ENCODE peak calls at places on chromosomes 4 and X, in nine cellular contexts. N, E, I, G, J, X, F, H and D are unnamed samples. For H3K4me1, the result is how much of the 10 kb centered on the place peaks cover.

GRCh38 chrX:16870095-16870860 is at the start of gene RBBP7:
- DNase-seq in N (peak), E (no peak), I (peak), G (peak), J (peak), X (peak), F (peak), H (peak), D (peak)

GRCh38 chr4:27594917-27595316 is 734.3 kb downstream of the STIM2 start:
- DNase-seq in N (no peak), E (no peak), I (no peak), G (no peak), J (no peak), X (no peak), F (peak), H (no peak), D (no peak)

GRCh38 chr4:185119927-185120630 is 23.0 kb upstream of the SLC25A4 start:
- DNase-seq in N (no peak), E (no peak), I (no peak), G (no peak), J (no peak), X (no peak), F (peak), H (no peak), D (no peak)

GRCh38 chr4:53461244-53461643 is 83.8 kb downstream of the FIP1L1 start:
- DNase-seq in N (no peak), E (no peak), I (no peak), G (no peak), J (no peak), X (no peak), F (peak), H (no peak), D (no peak)

GRCh38 chr4:89352541-89352940 is 44.9 kb upstream of the GPRIN3 start:
- DNase-seq in N (no peak), E (no peak), I (no peak), G (no peak), J (no peak), X (no peak), F (no peak), H (no peak), D (no peak)

GRCh38 chrX:7746861-7747260 is 96.1 kb upstream of the VCX start:
- DNase-seq in N (no peak), E (no peak), I (no peak), G (no peak), J (no peak), X (no peak), F (peak), H (no peak), D (no peak)

GRCh38 chrX:150364347-150365050 is 1.4 kb downstream of the MAMLD1 start:
- DNase-seq in N (no peak), E (no peak), I (peak), G (peak), J (no peak), X (peak), F (peak), H (peak), D (peak)

GRCh38 chr4:95506264-95506663 is 42.5 kb downstream of the UNC5C start:
- DNase-seq in N (no peak), E (no peak), I (no peak), G (no peak), J (no peak), X (no peak), F (peak), H (no peak), D (no peak)

GRCh38 chrX:46198858-46199257 is 346.4 kb downstream of the ZNF674 start:
- DNase-seq in N (no peak), E (no peak), I (no peak), G (no peak), J (no peak), X (no peak), F (no peak), H (no peak), D (no peak)

GRCh38 chrX:57817302-57817701 is 93.0 kb downstream of the ZXDA start:
- DNase-seq in N (no peak), E (no peak), I (no peak), G (no peak), J (peak), X (no peak), F (no peak), H (no peak), D (no peak)

GRCh38 chr4:7359302-7360063 is 75.2 kb downstream of the PSAPL1 start:
- DNase-seq in N (no peak), E (no peak), I (no peak), G (no peak), J (no peak), X (no peak), F (no peak), H (peak), D (no peak)

GRCh38 chr4:77126844-77127614 is 30.0 kb upstream of the CCNG2 start:
- DNase-seq in N (no peak), E (no peak), I (no peak), G (no peak), J (peak), X (no peak), F (no peak), H (no peak), D (no peak)

GRCh38 chr4:930827-931193 is 1.3 kb downstream of the GAK start:
- DNase-seq in N (no peak), E (no peak), I (peak), G (no peak), J (no peak), X (peak), F (no peak), H (no peak), D (no peak)
- H3K4me1 ChIP-seq in N (under half), E (under half), I (under half), G (under half), J (under half), X (under half), F (under half), H (under half), D (under half)

GRCh38 chr4:8390604-8391003 is 49.9 kb downstream of the ACOX3 start:
- DNase-seq in N (no peak), E (no peak), I (no peak), G (no peak), J (no peak), X (no peak), F (no peak), H (no peak), D (no peak)
- H3K4me1 ChIP-seq in N (under half), E (under half), I (under half), G (under half), J (under half), X (under half), F (under half), H (under half), D (under half)

DNA sequence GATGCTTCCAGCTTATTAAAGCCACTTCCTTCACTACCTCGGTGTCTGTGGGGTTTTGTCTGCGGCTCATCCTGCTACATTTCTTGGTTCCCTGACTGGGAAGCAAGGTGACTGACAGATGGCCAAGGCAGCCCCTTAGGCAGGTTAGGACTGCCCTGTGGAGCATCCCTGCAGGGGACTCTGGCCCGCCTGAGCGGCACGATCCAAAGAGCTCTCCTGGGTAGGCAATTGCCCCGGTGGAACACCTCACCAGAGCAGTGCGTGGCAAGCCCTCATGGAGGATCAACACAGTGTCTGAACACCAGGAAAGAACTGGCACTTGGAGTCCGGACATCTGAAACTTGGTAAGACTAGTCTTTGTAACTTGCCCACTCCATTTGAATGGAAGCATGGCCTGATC is 1143.4 kb downstream of the ARAP2 start:
- DNase-seq in N (no peak), E (no peak), I (no peak), G (no peak), J (no peak), X (no peak), F (no peak), H (no peak), D (no peak)
- H3K4me1 ChIP-seq in N (under half), E (under half), I (under half), G (under half), J (under half), X (under half), F (under half), H (under half), D (under half)

GRCh38 chr4:81602853-81603252 is 131.1 kb upstream of the RASGEF1B start:
- DNase-seq in N (no peak), E (no peak), I (no peak), G (no peak), J (no peak), X (no peak), F (no peak), H (no peak), D (no peak)
- H3K4me1 ChIP-seq in N (under half), E (under half), I (under half), G (under half), J (under half), X (under half), F (under half), H (under half), D (under half)

GRCh38 chr4:40214038-40214437 is 17.2 kb downstream of the RHOH start:
- DNase-seq in N (no peak), E (no peak), I (no peak), G (no peak), J (no peak), X (no peak), F (no peak), H (no peak), D (peak)
- H3K4me1 ChIP-seq in N (under half), E (under half), I (under half), G (under half), J (half or more), X (under half), F (under half), H (under half), D (half or more)

GRCh38 chr4:15786743-15787142 is 8.6 kb downstream of the CD38 start:
- DNase-seq in N (no peak), E (no peak), I (no peak), G (no peak), J (no peak), X (no peak), F (no peak), H (no peak), D (no peak)
- H3K4me1 ChIP-seq in N (under half), E (under half), I (under half), G (under half), J (under half), X (under half), F (under half), H (under half), D (under half)

GRCh38 chrX:20418809-20419208 is 152.1 kb upstream of the RPS6KA3 start:
- DNase-seq in N (no peak), E (no peak), I (no peak), G (no peak), J (no peak), X (no peak), F (no peak), H (no peak), D (no peak)
- H3K4me1 ChIP-seq in N (under half), E (under half), I (under half), G (under half), J (under half), X (under half), F (under half), H (under half), D (under half)